ENCODE peak calls at places on chromosomes 4 and X, in nine cellular contexts. G is tibial artery, N is AG09309, E is Caco-2, O is B cell, A is GM10248, Q is AG04450, Y is upper lobe of left lung, B is endothelial cell. P is an unnamed sample.

GRCh38 chrX:35665311-35665710 is 132.8 kb upstream of the MAGEB16 start:
- DNase-seq in Q (no peak), Y (no peak), N (no peak), B (no peak), A (no peak), E (no peak), G (no peak), O (no peak), P (no peak)

GRCh38 chrX:24317567-24317966 is 3.7 kb upstream of the SUPT20HL2 start:
- DNase-seq in O (no peak), B (no peak), Q (no peak), E (no peak), Y (no peak), G (no peak), N (no peak), A (no peak), P (no peak)

GRCh38 chr4:147526272-147526654 is 45.4 kb downstream of the EDNRA start:
- DNase-seq in E (no peak), A (no peak), B (no peak), O (no peak), Q (no peak), N (no peak), G (no peak), Y (no peak), P (no peak)

GRCh38 chr4:55903577-55903976 is 45.2 kb upstream of the CEP135 start:
- DNase-seq in G (no peak), Y (no peak), B (no peak), A (no peak), Q (no peak), E (no peak), O (no peak), N (no peak), P (no peak)

GRCh38 chrX:46543441-46543840 is 1.8 kb downstream of the ZNF674 start:
- DNase-seq in B (no peak), A (no peak), G (no peak), Y (no peak), Q (no peak), O (no peak), E (no peak), N (no peak), P (no peak)

GRCh38 chr4:168587326-168588125 is 90.7 kb downstream of the PALLD start:
- DNase-seq in B (no peak), E (no peak), A (no peak), O (no peak), G (peak), N (peak), Q (no peak), Y (no peak), P (no peak)

GRCh38 chr4:151215295-151215694 is 61.7 kb upstream of the PRSS48 start:
- DNase-seq in Q (no peak), E (no peak), B (no peak), Y (no peak), G (no peak), N (no peak), O (no peak), A (no peak), P (no peak)

GRCh38 chr4:69362351-69362750 is 82.1 kb downstream of the UGT2B28 start:
- DNase-seq in O (no peak), B (no peak), A (no peak), G (no peak), E (no peak), Q (no peak), Y (no peak), N (no peak), P (no peak)

GRCh38 chrX:6071755-6072154 is 156.9 kb downstream of the NLGN4X start:
- DNase-seq in O (no peak), Q (no peak), A (no peak), Y (no peak), B (no peak), E (no peak), G (no peak), N (no peak), P (no peak)

GRCh38 chrX:108361316-108361715 is 76.9 kb downstream of the COL4A6 start:
- DNase-seq in B (no peak), E (no peak), G (no peak), Y (no peak), Q (no peak), N (no peak), A (no peak), O (no peak), P (no peak)

GRCh38 chr4:1008840-1009646 is 2.4 kb upstream of the FGFRL1 start:
- DNase-seq in E (peak), B (no peak), A (no peak), Y (peak), O (peak), N (no peak), Q (no peak), G (peak), P (no peak)

GRCh38 chr4:173998471-173999144 is 284.9 kb downstream of the FBXO8 start:
- DNase-seq in Y (no peak), O (no peak), E (no peak), A (no peak), G (no peak), B (no peak), N (no peak), Q (no peak), P (no peak)

GRCh38 chr4:159101983-159102622 is 776 bp upstream of the RAPGEF2 start:
- DNase-seq in B (no peak), E (no peak), G (no peak), O (no peak), N (no peak), A (no peak), Q (no peak), Y (no peak), P (no peak)

GRCh38 chr4:74190919-74191397 is 33.0 kb downstream of the MTHFD2L start:
- DNase-seq in Q (no peak), N (no peak), B (no peak), O (no peak), Y (no peak), E (no peak), A (no peak), G (no peak), P (no peak)

GRCh38 chr4:74190332-74190731 is 32.4 kb downstream of the MTHFD2L start:
- DNase-seq in G (no peak), A (no peak), Q (no peak), O (no peak), B (no peak), E (no peak), Y (no peak), N (no peak), P (no peak)

GRCh38 chr4:74188912-74189311 is 31.0 kb downstream of the MTHFD2L start:
- DNase-seq in O (no peak), B (no peak), A (no peak), G (no peak), Q (no peak), E (no peak), Y (no peak), N (no peak), P (no peak)

GRCh38 chr4:74189331-74190043 is 31.6 kb downstream of the MTHFD2L start:
- DNase-seq in N (no peak), G (no peak), E (no peak), Q (peak), O (peak), Y (no peak), B (no peak), A (peak), P (no peak)
- TF ChIP-seq CTCF in N (peak), G (peak), E (peak), Q (peak), O (peak), Y (peak), B (peak), A (peak), P (peak)

DNA sequence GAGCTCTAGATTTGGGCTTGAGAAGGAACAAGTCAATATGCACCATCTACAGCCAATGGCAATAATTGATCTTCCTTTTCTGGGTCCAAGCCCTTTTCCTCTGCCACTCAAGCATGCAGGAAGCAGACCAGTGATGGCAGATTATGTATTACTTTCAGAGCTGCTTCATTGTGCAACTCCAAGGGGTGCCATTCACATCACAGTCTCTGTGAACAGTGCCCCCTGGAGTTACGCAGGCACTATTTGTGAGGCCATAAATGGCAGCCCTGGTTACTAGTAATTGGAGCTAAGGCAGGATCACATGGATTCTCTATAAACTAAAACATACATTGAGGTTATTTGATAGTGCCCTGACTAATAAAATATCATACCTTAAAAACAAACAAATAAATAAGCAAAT is 313.4 kb upstream of the SLC7A11 start:
- DNase-seq in N (no peak), Q (no peak), B (peak), A (no peak), O (no peak), E (no peak), Y (no peak), G (no peak), P (no peak)
- TF ChIP-seq CTCF in N (peak), Q (no peak), B (no peak), A (peak), O (no peak), E (no peak), Y (no peak), G (no peak), P (peak)

DNA sequence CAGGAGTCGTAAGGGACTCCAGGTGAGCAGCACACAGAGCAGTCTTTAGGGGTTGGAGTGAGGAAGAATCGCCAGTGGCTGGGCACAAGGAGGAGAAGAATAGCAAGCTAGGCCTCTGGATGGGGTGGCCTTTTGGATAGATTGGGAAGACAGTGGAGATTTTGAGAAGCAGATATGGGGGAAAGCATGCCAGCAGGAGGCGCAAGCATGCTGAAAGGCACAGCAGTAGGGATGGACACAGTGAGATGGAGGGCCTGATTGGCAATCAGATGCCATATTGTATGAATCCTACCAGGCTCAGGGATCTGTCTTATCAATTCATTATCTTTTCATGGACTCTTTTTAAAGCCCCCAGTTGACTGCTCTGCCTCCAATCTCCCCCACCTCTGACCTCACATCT is 60.4 kb upstream of the MAGEA4 start:
- DNase-seq in N (no peak), O (no peak), E (no peak), A (no peak), B (no peak), Q (no peak), Y (no peak), G (no peak), P (no peak)
- TF ChIP-seq CTCF in N (peak), O (no peak), E (no peak), A (no peak), B (no peak), Q (peak), Y (no peak), G (no peak), P (no peak)

GRCh38 chr4:61468091-61468720 is 268.1 kb downstream of the ADGRL3 start:
- DNase-seq in O (no peak), G (no peak), E (no peak), N (no peak), A (no peak), Y (no peak), Q (no peak), B (no peak), P (no peak)

GRCh38 chr4:61461956-61462355 is 261.8 kb downstream of the ADGRL3 start:
- DNase-seq in B (no peak), O (no peak), Q (no peak), E (no peak), N (no peak), Y (no peak), A (no peak), G (no peak), P (no peak)

DNA sequence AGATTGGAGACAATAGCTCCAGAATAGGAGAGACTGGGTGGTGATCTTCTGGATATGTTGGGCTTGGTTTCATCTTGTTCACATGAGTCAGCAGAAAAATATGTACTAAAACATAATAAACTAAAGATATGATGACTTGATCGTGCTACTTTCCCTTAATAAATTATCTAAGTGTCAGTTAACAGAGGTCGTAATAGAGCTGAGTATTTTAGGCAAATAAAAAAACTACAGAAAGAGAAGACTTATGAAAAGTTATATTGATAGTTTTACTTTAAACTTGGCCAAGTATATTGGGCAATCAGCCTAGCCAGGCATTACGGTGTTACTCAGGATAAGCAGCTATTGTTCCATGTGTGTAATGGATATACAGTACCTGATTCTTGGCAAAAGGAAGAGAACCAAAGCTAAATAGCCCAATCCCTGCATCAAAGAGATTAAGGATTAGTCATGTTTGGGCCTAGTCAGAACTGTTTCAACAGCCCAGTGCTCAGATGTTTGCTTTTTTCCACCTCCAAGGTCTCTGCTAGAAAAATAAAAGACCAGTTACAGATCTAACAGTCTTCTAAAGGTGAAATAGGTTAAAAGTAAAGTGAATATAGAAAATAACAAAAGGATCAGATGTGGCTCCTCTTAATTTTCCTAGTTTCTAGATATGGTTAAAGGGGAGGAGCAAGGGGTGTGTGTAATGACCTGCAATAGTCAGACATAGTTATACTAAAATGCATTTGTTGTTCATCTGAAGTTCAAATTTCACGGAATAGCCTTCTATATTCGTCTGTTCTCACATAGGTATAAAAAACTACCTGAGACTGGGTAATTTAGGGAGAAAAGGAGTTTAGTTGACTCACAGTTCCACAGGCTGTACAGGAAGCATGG is 262.6 kb downstream of the ADGRL3 start:
- DNase-seq in B (no peak), Q (no peak), Y (no peak), O (no peak), N (no peak), A (no peak), G (no peak), E (no peak), P (no peak)
- TF ChIP-seq CTCF in B (no peak), Q (no peak), Y (no peak), O (no peak), N (no peak), A (no peak), G (no peak), E (no peak), P (no peak)

DNA sequence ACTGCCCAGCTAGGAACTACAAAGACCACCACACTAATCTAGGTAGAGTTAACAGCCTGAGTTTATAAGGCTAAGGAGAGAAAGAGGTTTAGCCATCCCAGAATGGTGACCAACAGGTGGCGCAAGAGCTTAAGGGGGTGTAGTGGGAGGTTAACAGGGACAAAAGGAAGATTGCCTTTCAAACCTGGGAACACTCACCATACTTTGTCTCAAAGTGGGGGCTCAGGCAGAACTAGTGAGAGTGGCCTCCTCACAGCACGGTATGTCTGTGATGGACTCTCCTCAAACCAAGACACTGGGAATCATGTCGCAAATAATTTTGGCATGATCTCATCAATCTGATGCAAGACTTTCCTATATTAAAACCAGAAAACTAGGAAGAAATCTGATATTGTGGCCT is 23.4 kb downstream of the CCNI start:
- DNase-seq in Q (no peak), O (peak), N (no peak), E (peak), Y (no peak), B (peak), G (no peak), A (no peak), P (no peak)
- TF ChIP-seq CTCF in Q (peak), O (peak), N (peak), E (peak), Y (peak), B (no peak), G (peak), A (peak), P (peak)

GRCh38 chr4:6681191-6681590 is 12.5 kb upstream of the S100P start:
- DNase-seq in B (no peak), Y (peak), E (no peak), Q (no peak), O (no peak), N (no peak), A (no peak), G (no peak), P (no peak)
- TF ChIP-seq CTCF in B (no peak), Y (no peak), E (no peak), Q (no peak), O (no peak), N (peak), A (no peak), G (no peak), P (no peak)

DNA sequence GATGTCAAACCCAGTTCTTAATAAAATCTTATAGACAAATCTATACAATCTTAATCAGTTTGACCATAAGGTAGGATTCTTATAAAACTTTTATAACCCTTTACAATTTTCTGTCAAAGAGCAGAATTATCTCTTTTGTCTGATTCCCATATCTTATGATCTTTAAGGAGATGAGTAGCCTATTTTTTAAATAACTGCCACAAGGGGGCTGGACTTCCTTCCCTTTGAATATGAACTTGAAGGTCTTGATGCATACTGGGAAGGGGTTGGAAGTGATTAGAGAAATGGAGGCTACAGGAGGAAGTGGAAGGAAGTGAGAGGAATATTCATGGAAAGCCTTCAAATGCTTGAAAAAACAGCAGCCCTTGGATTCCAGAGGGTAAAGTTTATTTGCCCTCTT is 111.1 kb downstream of the APOOL start:
- DNase-seq in G (no peak), B (no peak), A (no peak), N (no peak), Q (no peak), E (no peak), Y (no peak), O (no peak), P (no peak)
- TF ChIP-seq CTCF in G (no peak), B (no peak), A (no peak), N (no peak), Q (no peak), E (no peak), Y (no peak), O (no peak), P (no peak)